ENCODE peak calls at places on chromosomes 6 and 20, in ten cellular contexts. One of them, this sample, is unnamed. For H3K9me3, the result is how much of the 10 kb centered on the place peaks cover.

GRCh38 chr6:7157752-7158616 is 50.2 kb downstream of the RREB1 start:
- DNase-seq in body of pancreas: no peak
- DNase-seq in H9: no peak
- DNase-seq in RWPE2: no peak
- DNase-seq in SJSA1: no peak
- DNase-seq in stomach: no peak
- DNase-seq in gastrocnemius medialis: no peak
- DNase-seq in thoracic aorta: no peak
- DNase-seq in CD8-positive, alpha-beta memory T cell: no peak
- DNase-seq in left lung: no peak
- DNase-seq in this sample: no peak

GRCh38 chr20:35992713-35993335 is 24.4 kb downstream of the CNBD2 start:
- DNase-seq in thoracic aorta: no peak
- DNase-seq in CD8-positive, alpha-beta memory T cell: peak
- DNase-seq in H9: peak
- DNase-seq in SJSA1: peak
- DNase-seq in RWPE2: no peak
- DNase-seq in left lung: no peak
- DNase-seq in body of pancreas: peak
- DNase-seq in stomach: peak
- DNase-seq in gastrocnemius medialis: peak
- DNase-seq in this sample: peak

GRCh38 chr20:15842872-15843271 is 730.4 kb downstream of the KIF16B start:
- DNase-seq in SJSA1: no peak
- DNase-seq in body of pancreas: no peak
- DNase-seq in CD8-positive, alpha-beta memory T cell: no peak
- DNase-seq in H9: no peak
- DNase-seq in left lung: no peak
- DNase-seq in thoracic aorta: no peak
- DNase-seq in RWPE2: no peak
- DNase-seq in gastrocnemius medialis: no peak
- DNase-seq in stomach: no peak
- DNase-seq in this sample: no peak

GRCh38 chr20:48760403-48760889 is 67.4 kb downstream of the PREX1 start:
- DNase-seq in body of pancreas: peak
- DNase-seq in gastrocnemius medialis: no peak
- DNase-seq in SJSA1: no peak
- DNase-seq in CD8-positive, alpha-beta memory T cell: peak
- DNase-seq in thoracic aorta: no peak
- DNase-seq in RWPE2: no peak
- DNase-seq in left lung: no peak
- DNase-seq in H9: no peak
- DNase-seq in stomach: peak
- DNase-seq in this sample: peak

GRCh38 chr6:63478751-63479150 is 93.5 kb upstream of the LOC128125822 start:
- DNase-seq in RWPE2: no peak
- DNase-seq in H9: no peak
- DNase-seq in gastrocnemius medialis: no peak
- DNase-seq in SJSA1: no peak
- DNase-seq in body of pancreas: no peak
- DNase-seq in thoracic aorta: no peak
- DNase-seq in stomach: no peak
- DNase-seq in CD8-positive, alpha-beta memory T cell: no peak
- DNase-seq in left lung: no peak
- DNase-seq in this sample: no peak

GRCh38 chr20:52047811-52048302 is 143.7 kb downstream of the ZFP64 start:
- DNase-seq in RWPE2: no peak
- DNase-seq in H9: peak
- DNase-seq in SJSA1: peak
- DNase-seq in stomach: no peak
- DNase-seq in body of pancreas: no peak
- DNase-seq in gastrocnemius medialis: no peak
- DNase-seq in thoracic aorta: no peak
- DNase-seq in left lung: no peak
- DNase-seq in CD8-positive, alpha-beta memory T cell: no peak
- DNase-seq in this sample: peak

GRCh38 chr6:92753956-92754355 is 665.4 kb downstream of the EPHA7 start:
- DNase-seq in SJSA1: no peak
- DNase-seq in stomach: no peak
- DNase-seq in gastrocnemius medialis: no peak
- DNase-seq in body of pancreas: no peak
- DNase-seq in RWPE2: no peak
- DNase-seq in CD8-positive, alpha-beta memory T cell: no peak
- DNase-seq in left lung: peak
- DNase-seq in H9: no peak
- DNase-seq in thoracic aorta: no peak
- DNase-seq in this sample: no peak

GRCh38 chr20:41716436-41716835 is 98.3 kb upstream of the CHD6 start:
- DNase-seq in RWPE2: no peak
- DNase-seq in CD8-positive, alpha-beta memory T cell: no peak
- DNase-seq in gastrocnemius medialis: no peak
- DNase-seq in SJSA1: no peak
- DNase-seq in stomach: no peak
- DNase-seq in H9: no peak
- DNase-seq in left lung: no peak
- DNase-seq in thoracic aorta: no peak
- DNase-seq in body of pancreas: no peak
- DNase-seq in this sample: no peak

GRCh38 chr20:63270606-63271325 is 1.8 kb upstream of the ARFGAP1 start:
- DNase-seq in gastrocnemius medialis: no peak
- DNase-seq in CD8-positive, alpha-beta memory T cell: no peak
- DNase-seq in RWPE2: no peak
- DNase-seq in left lung: no peak
- DNase-seq in thoracic aorta: no peak
- DNase-seq in SJSA1: no peak
- DNase-seq in body of pancreas: no peak
- DNase-seq in stomach: no peak
- DNase-seq in H9: no peak
- DNase-seq in this sample: no peak

GRCh38 chr6:39215640-39216158 is 13.6 kb downstream of the KCNK5 start:
- DNase-seq in gastrocnemius medialis: no peak
- DNase-seq in RWPE2: no peak
- DNase-seq in body of pancreas: no peak
- DNase-seq in stomach: no peak
- DNase-seq in thoracic aorta: no peak
- DNase-seq in CD8-positive, alpha-beta memory T cell: no peak
- DNase-seq in H9: no peak
- DNase-seq in SJSA1: no peak
- DNase-seq in left lung: no peak
- DNase-seq in this sample: no peak

GRCh38 chr6:112370946-112371345 is 23.8 kb downstream of the RFPL4B start:
- DNase-seq in H9: no peak
- DNase-seq in thoracic aorta: no peak
- DNase-seq in stomach: no peak
- DNase-seq in body of pancreas: no peak
- DNase-seq in RWPE2: no peak
- DNase-seq in left lung: no peak
- DNase-seq in CD8-positive, alpha-beta memory T cell: no peak
- DNase-seq in SJSA1: no peak
- DNase-seq in gastrocnemius medialis: no peak
- DNase-seq in this sample: no peak

GRCh38 chr6:70414813-70415212 is 1.5 kb downstream of the FAM135A start:
- DNase-seq in CD8-positive, alpha-beta memory T cell: no peak
- DNase-seq in gastrocnemius medialis: no peak
- DNase-seq in RWPE2: no peak
- DNase-seq in thoracic aorta: no peak
- DNase-seq in body of pancreas: no peak
- DNase-seq in H9: no peak
- DNase-seq in SJSA1: no peak
- DNase-seq in stomach: no peak
- DNase-seq in left lung: no peak
- DNase-seq in this sample: no peak

GRCh38 chr6:20706293-20707165 is 172.3 kb downstream of the CDKAL1 start:
- DNase-seq in left lung: no peak
- DNase-seq in RWPE2: no peak
- DNase-seq in body of pancreas: no peak
- DNase-seq in gastrocnemius medialis: no peak
- DNase-seq in stomach: no peak
- DNase-seq in thoracic aorta: no peak
- DNase-seq in SJSA1: no peak
- DNase-seq in CD8-positive, alpha-beta memory T cell: no peak
- DNase-seq in H9: no peak
- DNase-seq in this sample: no peak

GRCh38 chr6:105646391-105646867 is 243.5 kb upstream of the PREP start:
- DNase-seq in body of pancreas: no peak
- DNase-seq in left lung: no peak
- DNase-seq in stomach: no peak
- DNase-seq in H9: no peak
- DNase-seq in RWPE2: no peak
- DNase-seq in SJSA1: no peak
- DNase-seq in CD8-positive, alpha-beta memory T cell: peak
- DNase-seq in thoracic aorta: no peak
- DNase-seq in gastrocnemius medialis: no peak
- DNase-seq in this sample: no peak

GRCh38 chr6:113039013-113039412 is 691.9 kb downstream of the RFPL4B start:
- DNase-seq in body of pancreas: no peak
- DNase-seq in stomach: no peak
- DNase-seq in H9: no peak
- DNase-seq in SJSA1: no peak
- DNase-seq in gastrocnemius medialis: no peak
- DNase-seq in left lung: no peak
- DNase-seq in RWPE2: no peak
- DNase-seq in thoracic aorta: no peak
- DNase-seq in CD8-positive, alpha-beta memory T cell: no peak
- DNase-seq in this sample: no peak

GRCh38 chr20:36850759-36851158 is 25.2 kb upstream of the TLDC2 start:
- DNase-seq in stomach: no peak
- DNase-seq in CD8-positive, alpha-beta memory T cell: no peak
- DNase-seq in gastrocnemius medialis: no peak
- DNase-seq in thoracic aorta: no peak
- DNase-seq in RWPE2: no peak
- DNase-seq in SJSA1: no peak
- DNase-seq in left lung: no peak
- DNase-seq in H9: no peak
- DNase-seq in body of pancreas: no peak
- DNase-seq in this sample: no peak

GRCh38 chr6:39664173-39664572 is 61.0 kb downstream of the KIF6 start:
- DNase-seq in H9: no peak
- DNase-seq in CD8-positive, alpha-beta memory T cell: no peak
- DNase-seq in thoracic aorta: no peak
- DNase-seq in RWPE2: no peak
- DNase-seq in stomach: no peak
- DNase-seq in gastrocnemius medialis: no peak
- DNase-seq in SJSA1: no peak
- DNase-seq in body of pancreas: no peak
- DNase-seq in left lung: no peak
- DNase-seq in this sample: no peak

GRCh38 chr6:90922323-90922722 is 335.5 kb upstream of the MAP3K7 start:
- DNase-seq in body of pancreas: no peak
- DNase-seq in left lung: no peak
- DNase-seq in gastrocnemius medialis: no peak
- DNase-seq in stomach: no peak
- DNase-seq in thoracic aorta: no peak
- DNase-seq in RWPE2: no peak
- DNase-seq in CD8-positive, alpha-beta memory T cell: no peak
- DNase-seq in H9: no peak
- DNase-seq in SJSA1: no peak
- DNase-seq in this sample: no peak

GRCh38 chr6:45478235-45478634 is 100.5 kb upstream of the SUPT3H start:
- DNase-seq in thoracic aorta: no peak
- DNase-seq in H9: no peak
- DNase-seq in stomach: no peak
- DNase-seq in CD8-positive, alpha-beta memory T cell: no peak
- DNase-seq in RWPE2: no peak
- DNase-seq in body of pancreas: no peak
- DNase-seq in SJSA1: no peak
- DNase-seq in left lung: no peak
- DNase-seq in gastrocnemius medialis: no peak
- DNase-seq in this sample: peak

GRCh38 chr6:122962196-122962595 is 33.8 kb upstream of the CLVS2 start:
- DNase-seq in thoracic aorta: no peak
- DNase-seq in H9: no peak
- DNase-seq in stomach: no peak
- DNase-seq in gastrocnemius medialis: no peak
- DNase-seq in RWPE2: no peak
- DNase-seq in SJSA1: no peak
- DNase-seq in left lung: no peak
- DNase-seq in CD8-positive, alpha-beta memory T cell: no peak
- DNase-seq in body of pancreas: no peak
- DNase-seq in this sample: no peak
- H3K9me3 ChIP-seq in thoracic aorta: under half
- H3K9me3 ChIP-seq in H9: under half
- H3K9me3 ChIP-seq in stomach: under half
- H3K9me3 ChIP-seq in gastrocnemius medialis: under half
- H3K9me3 ChIP-seq in RWPE2: under half
- H3K9me3 ChIP-seq in SJSA1: under half
- H3K9me3 ChIP-seq in left lung: under half
- H3K9me3 ChIP-seq in CD8-positive, alpha-beta memory T cell: under half
- H3K9me3 ChIP-seq in body of pancreas: under half
- H3K9me3 ChIP-seq in this sample: under half

GRCh38 chr20:30484009-30484748 is 773.3 kb upstream of the DEFB115 start:
- DNase-seq in body of pancreas: no peak
- DNase-seq in SJSA1: no peak
- DNase-seq in gastrocnemius medialis: no peak
- DNase-seq in stomach: no peak
- DNase-seq in RWPE2: peak
- DNase-seq in H9: no peak
- DNase-seq in left lung: no peak
- DNase-seq in thoracic aorta: no peak
- DNase-seq in CD8-positive, alpha-beta memory T cell: no peak
- DNase-seq in this sample: no peak
- H3K9me3 ChIP-seq in body of pancreas: under half
- H3K9me3 ChIP-seq in SJSA1: under half
- H3K9me3 ChIP-seq in gastrocnemius medialis: under half
- H3K9me3 ChIP-seq in stomach: half or more
- H3K9me3 ChIP-seq in RWPE2: under half
- H3K9me3 ChIP-seq in H9: under half
- H3K9me3 ChIP-seq in left lung: half or more
- H3K9me3 ChIP-seq in thoracic aorta: under half
- H3K9me3 ChIP-seq in CD8-positive, alpha-beta memory T cell: under half
- H3K9me3 ChIP-seq in this sample: under half

DNA sequence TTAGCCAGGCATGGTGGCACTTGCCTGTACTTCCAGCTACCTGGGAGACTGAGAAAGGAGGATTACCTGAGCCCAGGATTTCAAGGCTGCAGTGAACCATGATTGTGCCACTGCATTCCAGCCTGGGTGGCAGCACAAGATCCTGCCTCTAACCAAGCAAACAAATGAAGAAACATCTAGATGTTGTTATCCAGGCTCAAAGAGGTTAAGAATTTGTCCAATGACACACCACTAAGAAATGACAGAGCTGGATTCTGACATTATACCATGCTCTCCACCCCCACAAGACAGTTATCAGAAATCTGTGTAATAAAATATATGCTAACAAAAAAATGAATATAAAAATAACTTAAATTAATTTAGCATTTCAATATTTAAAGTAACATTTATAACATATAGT is 925.5 kb upstream of the SLC35B3 start:
- DNase-seq in H9: no peak
- DNase-seq in stomach: no peak
- DNase-seq in thoracic aorta: no peak
- DNase-seq in left lung: no peak
- DNase-seq in RWPE2: no peak
- DNase-seq in CD8-positive, alpha-beta memory T cell: no peak
- DNase-seq in gastrocnemius medialis: no peak
- DNase-seq in SJSA1: no peak
- DNase-seq in body of pancreas: no peak
- DNase-seq in this sample: no peak
- H3K9me3 ChIP-seq in H9: under half
- H3K9me3 ChIP-seq in stomach: under half
- H3K9me3 ChIP-seq in thoracic aorta: under half
- H3K9me3 ChIP-seq in left lung: under half
- H3K9me3 ChIP-seq in RWPE2: under half
- H3K9me3 ChIP-seq in CD8-positive, alpha-beta memory T cell: under half
- H3K9me3 ChIP-seq in gastrocnemius medialis: under half
- H3K9me3 ChIP-seq in SJSA1: under half
- H3K9me3 ChIP-seq in body of pancreas: under half
- H3K9me3 ChIP-seq in this sample: under half

GRCh38 chr6:168265394-168265793 is 54.2 kb downstream of the DACT2 start:
- DNase-seq in thoracic aorta: no peak
- DNase-seq in gastrocnemius medialis: no peak
- DNase-seq in body of pancreas: no peak
- DNase-seq in H9: no peak
- DNase-seq in CD8-positive, alpha-beta memory T cell: no peak
- DNase-seq in left lung: no peak
- DNase-seq in RWPE2: no peak
- DNase-seq in SJSA1: no peak
- DNase-seq in stomach: no peak
- DNase-seq in this sample: no peak
- H3K9me3 ChIP-seq in thoracic aorta: under half
- H3K9me3 ChIP-seq in gastrocnemius medialis: under half
- H3K9me3 ChIP-seq in body of pancreas: under half
- H3K9me3 ChIP-seq in H9: under half
- H3K9me3 ChIP-seq in CD8-positive, alpha-beta memory T cell: under half
- H3K9me3 ChIP-seq in left lung: under half
- H3K9me3 ChIP-seq in RWPE2: under half
- H3K9me3 ChIP-seq in SJSA1: under half
- H3K9me3 ChIP-seq in stomach: under half
- H3K9me3 ChIP-seq in this sample: under half

This sample was measured in endothelial cell of umbilical vein.